ENCODE peak calls at places on chromosomes 4 and X, in five cellular contexts. D is IMR-90, X is GM23248, A is small intestine, G is OCI-LY7. E is an unnamed sample. For H3K9me3 and H3K4me1, the result is how much of the 10 kb centered on the place peaks cover.

GRCh38 chr4:188374870-188375269 is 235.6 kb downstream of the TRIML1 start:
- DNase-seq in D (no peak), X (no peak), A (no peak), G (no peak), E (no peak)

GRCh38 chr4:153000068-153000420 is 63.9 kb downstream of the FHDC1 start:
- DNase-seq in D (no peak), X (no peak), A (no peak), G (no peak), E (no peak)

GRCh38 chr4:69092980-69093568 is 3.2 kb upstream of the UGT2B7 start:
- DNase-seq in D (no peak), X (no peak), A (no peak), G (no peak), E (no peak)

GRCh38 chr4:67483868-67484602 is 61.3 kb downstream of the CENPC start:
- DNase-seq in D (peak), X (peak), A (no peak), G (no peak), E (no peak)

GRCh38 chr4:118388621-118389020 is 35.8 kb upstream of the PRSS12 start:
- DNase-seq in D (no peak), X (no peak), A (no peak), G (no peak), E (no peak)

GRCh38 chr4:179399054-179399782 is 1957.0 kb upstream of the AGA start:
- DNase-seq in D (no peak), X (no peak), A (no peak), G (no peak), E (no peak)

GRCh38 chr4:72430050-72430449 is 139.0 kb downstream of the ADAMTS3 start:
- DNase-seq in D (no peak), X (peak), A (peak), G (no peak), E (peak)

GRCh38 chr4:171765514-171765913 is 47.7 kb upstream of the GALNTL6 start:
- DNase-seq in D (no peak), X (no peak), A (no peak), G (no peak), E (no peak)

GRCh38 chrX:22430701-22431100 is 158.0 kb downstream of the CBLL2 start:
- DNase-seq in D (peak), X (peak), A (no peak), G (no peak), E (no peak)

GRCh38 chr4:23038626-23039245 is 346.0 kb downstream of the GBA3 start:
- DNase-seq in D (no peak), X (no peak), A (no peak), G (no peak), E (no peak)

GRCh38 chr4:110898290-110898689 is 275.4 kb upstream of the PITX2 start:
- DNase-seq in D (no peak), X (no peak), A (peak), G (peak), E (no peak)

GRCh38 chrX:134669378-134670098 is 11.3 kb upstream of the PLAC1 start:
- DNase-seq in D (peak), X (peak), A (no peak), G (no peak), E (peak)

GRCh38 chr4:76589872-76590846 is 155.1 kb downstream of the SHROOM3 start:
- DNase-seq in D (peak), X (peak), A (no peak), G (no peak), E (peak)

GRCh38 chrX:25020391-25021131 is 4.8 kb upstream of the ARX start:
- DNase-seq in D (no peak), X (no peak), A (no peak), G (peak), E (peak)

GRCh38 chrX:48165246-48165645 is 31.3 kb downstream of the SSX5 start:
- DNase-seq in D (no peak), X (no peak), A (no peak), G (no peak), E (no peak)

GRCh38 chrX:65871671-65872311 is 168.1 kb downstream of the VSIG4 start:
- DNase-seq in D (no peak), X (peak), A (peak), G (peak), E (peak)

GRCh38 chr4:187666634-187667033 is 328.9 kb upstream of the ZFP42 start:
- DNase-seq in D (peak), X (peak), A (no peak), G (no peak), E (no peak)

GRCh38 chr4:152500798-152501434 is 35.0 kb downstream of the FBXW7 start:
- DNase-seq in D (peak), X (peak), A (peak), G (peak), E (peak)

GRCh38 chrX:981791-982626 is 230.4 kb downstream of the CRLF2 start:
- DNase-seq in D (no peak), X (no peak), A (no peak), G (no peak), E (no peak)
- H3K9me3 ChIP-seq in D (under half), X (under half), A (under half), G (under half), E (under half)

DNA sequence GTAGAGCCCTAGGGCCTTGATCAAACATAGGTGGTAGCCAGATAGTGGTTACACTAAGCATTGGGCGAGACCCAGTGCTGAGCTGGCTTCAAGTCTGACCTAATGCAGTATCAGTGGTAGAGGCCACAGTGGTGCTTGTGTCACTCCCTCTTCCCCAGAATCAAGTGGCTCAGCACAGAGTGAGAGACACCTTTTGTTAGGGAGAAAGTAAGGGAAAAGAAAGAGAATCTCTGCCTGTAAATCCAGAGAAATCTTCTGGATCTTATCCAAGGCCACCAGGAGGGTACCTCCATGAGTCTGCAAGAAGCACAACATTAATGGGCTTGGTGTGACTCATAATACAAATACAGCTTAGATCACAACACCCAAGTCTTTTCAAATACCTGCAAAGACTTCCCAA is 117.7 kb upstream of the SLC6A14 start:
- DNase-seq in D (no peak), X (no peak), A (no peak), G (no peak), E (no peak)
- H3K27ac ChIP-seq in D (no peak), X (no peak), A (no peak), G (no peak), E (no peak)

GRCh38 chr4:1029957-1030520 is 18.6 kb downstream of the FGFRL1 start:
- DNase-seq in D (no peak), X (no peak), A (no peak), G (no peak), E (peak)
- H3K4me1 ChIP-seq in D (under half), X (under half), A (under half), G (under half), E (under half)

GRCh38 chr4:95761441-95761840 is 78.5 kb upstream of the PDHA2 start:
- DNase-seq in D (peak), X (no peak), A (no peak), G (no peak), E (peak)
- H3K9me3 ChIP-seq in D (under half), X (under half), A (under half), G (under half), E (under half)

GRCh38 chr4:4594531-4594930 is 52.7 kb upstream of the STX18 start:
- DNase-seq in D (no peak), X (peak), A (no peak), G (no peak), E (no peak)
- H3K27ac ChIP-seq in D (no peak), X (no peak), A (no peak), G (no peak), E (no peak)

DNA sequence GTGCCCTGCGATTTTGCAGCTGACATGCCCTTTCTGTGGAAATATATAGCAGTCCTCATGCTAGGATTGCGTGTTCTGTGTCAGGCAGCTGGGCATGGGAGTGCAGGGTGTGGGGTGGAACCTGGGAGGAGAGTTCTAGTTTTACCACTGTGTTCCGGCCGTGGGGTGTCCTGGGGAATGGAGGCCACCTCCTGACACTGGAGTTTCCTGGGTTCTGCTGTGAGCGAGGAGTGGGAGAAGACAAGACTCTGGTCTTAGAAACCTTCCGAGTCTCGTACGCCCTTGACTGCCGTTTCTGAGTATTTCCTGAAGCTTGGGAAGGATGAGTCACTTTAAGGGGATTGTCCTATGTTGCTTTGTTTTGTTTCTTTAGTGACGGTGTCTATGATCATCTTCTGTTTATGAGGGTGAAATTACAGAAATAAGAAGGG is 19.0 kb downstream of the CD99 start:
- DNase-seq in D (peak), X (peak), A (peak), G (no peak), E (no peak)
- H3K4me1 ChIP-seq in D (under half), X (under half), A (under half), G (half or more), E (under half)

DNA sequence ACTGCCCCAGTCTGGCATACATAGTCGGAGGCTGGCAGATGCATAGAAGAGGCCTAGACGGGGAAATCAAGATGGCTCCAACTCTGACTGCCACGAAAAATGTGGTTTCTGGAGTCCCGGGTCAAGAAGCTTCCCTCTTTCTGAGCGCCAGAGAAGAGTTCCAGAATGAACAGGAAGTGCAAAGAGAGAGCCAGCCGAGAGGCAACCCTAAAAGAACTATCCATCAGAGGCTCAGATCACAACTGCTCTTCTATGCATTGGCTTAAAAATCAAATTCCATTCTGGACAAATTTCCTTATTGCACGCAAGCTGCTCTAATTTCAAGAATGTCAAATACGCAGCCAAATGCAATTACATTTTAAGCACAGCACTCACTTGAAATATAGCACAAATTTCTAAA is 26.0 kb downstream of the OTUD6A start:
- DNase-seq in D (peak), X (peak), A (no peak), G (no peak), E (no peak)
- H3K9me3 ChIP-seq in D (under half), X (under half), A (under half), G (under half), E (under half)